ENCODE peak calls at places on chromosomes 12 and 14, in five cellular contexts. V is pancreas, H is PC-3, B is body of pancreas, D is heart right ventricle. E is an unnamed sample. For H3K9me3, the result is how much of the 10 kb centered on the place peaks cover.

GRCh38 chr14:85332401-85332800 is 197.5 kb upstream of the FLRT2 start:
- DNase-seq in V (no peak), D (no peak), B (no peak), H (no peak), E (no peak)

GRCh38 chr14:24458736-24459135 is 16.2 kb upstream of the SDR39U1 start:
- DNase-seq in V (no peak), B (no peak), H (no peak), D (no peak), E (no peak)

GRCh38 chr12:123772074-123772473 is 10.0 kb downstream of the DNAH10 start:
- DNase-seq in D (no peak), V (no peak), B (no peak), H (no peak), E (no peak)

GRCh38 chr14:67582061-67582460 is 18.0 kb downstream of the PIGH start:
- DNase-seq in B (no peak), H (no peak), V (no peak), D (no peak), E (no peak)

GRCh38 chr12:2582631-2583616 is 211.8 kb upstream of the FKBP4 start:
- DNase-seq in V (peak), B (peak), D (peak), H (peak), E (peak)

GRCh38 chr12:44720265-44720664 is 155.8 kb downstream of the NELL2 start:
- DNase-seq in B (no peak), H (no peak), D (no peak), V (no peak), E (no peak)

GRCh38 chr14:39228044-39228443 is 5.7 kb upstream of the MIA2 start:
- DNase-seq in D (no peak), V (no peak), H (no peak), B (no peak), E (no peak)

GRCh38 chr14:63214417-63215196 is 10.4 kb downstream of the RHOJ start:
- DNase-seq in D (no peak), V (no peak), H (no peak), B (no peak), E (no peak)

GRCh38 chr14:64549805-64550538 is at the start of gene PPP1R36:
- DNase-seq in H (no peak), V (peak), B (peak), D (no peak), E (peak)

GRCh38 chr14:91415794-91416743 is 1.6 kb downstream of the CCDC88C start:
- DNase-seq in D (no peak), B (peak), V (no peak), H (peak), E (no peak)

GRCh38 chr14:102278631-102278935 is 26.4 kb downstream of the MOK start:
- DNase-seq in H (no peak), B (no peak), V (no peak), D (no peak), E (no peak)

GRCh38 chr14:56211844-56212243 is 93.6 kb downstream of the PELI2 start:
- DNase-seq in V (no peak), B (no peak), D (no peak), H (no peak), E (no peak)

GRCh38 chr12:92442782-92443181 is 260.0 kb upstream of the PLEKHG7 start:
- DNase-seq in B (no peak), V (no peak), D (no peak), H (no peak), E (no peak)

GRCh38 chr12:57325395-57325794 is 74.4 kb upstream of the STAC3 start:
- DNase-seq in V (no peak), D (no peak), H (no peak), B (no peak), E (no peak)

GRCh38 chr14:101836131-101836530 is 74.6 kb downstream of the PPP2R5C start:
- DNase-seq in B (no peak), D (no peak), V (no peak), H (no peak), E (no peak)

GRCh38 chr12:53601296-53601847 is 24.8 kb downstream of the ATF7 start:
- DNase-seq in D (no peak), B (no peak), H (no peak), V (no peak), E (no peak)

GRCh38 chr12:12713932-12714275 is 3.3 kb upstream of the CDKN1B start:
- DNase-seq in V (no peak), B (no peak), H (no peak), D (no peak), E (no peak)
- H3K27ac ChIP-seq in V (peak), B (peak), H (peak), D (peak), E (peak)

GRCh38 chr12:46024099-46024498 is 33.7 kb upstream of the SCAF11 start:
- DNase-seq in D (no peak), B (no peak), V (no peak), H (no peak), E (no peak)
- H3K9me3 ChIP-seq in D (under half), B (under half), V (under half), H (under half), E (under half)

GRCh38 chr14:86462193-86462592 is 932.2 kb downstream of the FLRT2 start:
- DNase-seq in B (peak), V (peak), D (no peak), H (peak), E (no peak)

DNA sequence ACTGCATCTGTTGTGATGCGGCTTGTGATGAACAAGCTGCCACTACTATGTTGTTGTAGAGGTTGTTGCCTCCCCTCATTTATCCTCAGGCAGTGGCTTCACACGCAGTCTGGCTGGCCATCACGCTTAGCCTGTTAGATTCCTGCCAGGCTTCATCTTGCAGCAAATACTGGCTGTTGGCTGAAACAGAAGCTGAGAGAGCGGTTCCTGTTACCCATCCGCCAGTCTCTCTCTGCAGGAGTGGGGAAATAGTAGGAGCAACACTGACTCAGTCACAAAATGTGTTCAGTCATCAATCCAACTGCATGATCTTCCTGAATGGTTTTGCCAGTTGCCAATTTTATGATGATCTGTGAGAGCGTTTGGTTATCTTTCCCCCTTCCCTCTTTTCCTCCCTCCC is 934.4 kb downstream of the FLRT2 start:
- DNase-seq in H (no peak), B (no peak), D (no peak), V (no peak), E (no peak)
- H3K27ac ChIP-seq in H (no peak), B (no peak), D (no peak), V (no peak), E (no peak)

GRCh38 chr12:130156652-130157275 is 5.5 kb upstream of the FZD10 start:
- DNase-seq in H (no peak), V (no peak), D (no peak), B (no peak), E (no peak)
- H3K9me3 ChIP-seq in H (under half), V (under half), D (under half), B (under half), E (under half)

DNA sequence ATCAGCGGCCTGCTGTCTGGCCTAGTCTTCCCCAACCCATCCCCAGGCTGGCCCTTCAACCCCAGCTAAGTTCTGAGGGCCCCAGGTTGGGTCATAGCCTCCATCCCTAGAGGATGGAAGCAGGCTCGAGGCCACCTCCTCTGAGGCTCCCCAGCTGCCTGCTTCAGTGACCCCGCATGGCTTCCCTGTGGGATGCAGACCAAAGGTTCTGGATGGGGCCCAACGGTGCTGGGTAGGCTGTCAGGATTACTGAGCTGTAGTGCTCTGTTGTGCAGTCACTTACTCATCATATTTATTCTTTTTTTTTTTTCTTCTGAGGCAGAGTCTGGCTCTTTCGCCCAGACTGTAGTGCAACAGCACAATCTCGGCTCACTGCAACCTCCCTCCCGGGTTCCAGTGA is 92.0 kb downstream of the IRF2BPL start:
- DNase-seq in H (no peak), D (no peak), B (peak), V (no peak), E (no peak)
- H3K27ac ChIP-seq in H (no peak), D (no peak), B (no peak), V (no peak), E (no peak)

E was measured in aorta.